ENCODE peak calls at places on chromosomes 16 and 17, in eight cellular contexts. O is nephron progenitor cell; R is stimulated activated CD8-positive, alpha-beta memory T cell treated with anti-CD3 and anti-CD28 coated beads, Interleukin-4, amount 100 ng/mL, for 1 hour; U is body of pancreas; D is breast epithelium; T is T-cell; Z is ACHN; A is GM04504. P is an unnamed sample.
A peak's percentile ranks its signal among the peaks of the same experiment; 100 is the strongest.

GRCh38 chr17:28935744-28936460 is 15.4 kb downstream of the PHF12 start:
- DNase-seq in O (no peak), R (no peak), U (no peak), D (no peak), T (no peak), Z (no peak), A (no peak), P (no peak)

GRCh38 chr16:85286970-85287814 is 174.9 kb upstream of the CIBAR2 start:
- DNase-seq in O (peak; percentile 49), R (no peak), U (peak; percentile 15), D (no peak), T (no peak), Z (no peak), A (peak; percentile 20), P (no peak)

GRCh38 chr17:82881900-82882714 is 42.3 kb upstream of the ZNF750 start:
- DNase-seq in O (no peak), R (no peak), U (peak; percentile 67), D (no peak), T (no peak), Z (no peak), A (no peak), P (no peak)

GRCh38 chr16:84827897-84828296 is 8.1 kb downstream of the CRISPLD2 start:
- DNase-seq in O (no peak), R (no peak), U (no peak), D (no peak), T (no peak), Z (no peak), A (no peak), P (no peak)

GRCh38 chr17:74410001-74410443 is 21.9 kb upstream of the GPRC5C start:
- DNase-seq in O (no peak), R (no peak), U (no peak), D (no peak), T (no peak), Z (no peak), A (no peak), P (no peak)

GRCh38 chr16:84278968-84279367 is 15.7 kb upstream of the WFDC1 start:
- DNase-seq in O (peak; percentile 28), R (no peak), U (no peak), D (no peak), T (no peak), Z (no peak), A (no peak), P (no peak)

GRCh38 chr16:77271532-77272426 is 72.6 kb downstream of the SYCE1L start:
- DNase-seq in O (no peak), R (no peak), U (peak; percentile 26), D (no peak), T (no peak), Z (no peak), A (no peak), P (no peak)

GRCh38 chr17:19433727-19434340 is 22.8 kb downstream of the RNF112 start:
- DNase-seq in O (no peak), R (no peak), U (no peak), D (no peak), T (no peak), Z (no peak), A (no peak), P (no peak)

GRCh38 chr16:81190667-81191066 is 47.8 kb upstream of the BCO1 start:
- DNase-seq in O (no peak), R (no peak), U (no peak), D (no peak), T (no peak), Z (peak; percentile 31), A (no peak), P (no peak)

GRCh38 chr17:8153550-8153956 is 1.3 kb upstream of the PER1 start:
- DNase-seq in O (no peak), R (no peak), U (peak; percentile 97), D (no peak), T (no peak), Z (peak; percentile 99), A (peak; percentile 94), P (no peak)

GRCh38 chr16:1457489-1458245 is 13.3 kb upstream of the CCDC154 start:
- DNase-seq in O (no peak), R (no peak), U (no peak), D (no peak), T (no peak), Z (no peak), A (no peak), P (no peak)

GRCh38 chr16:67486805-67487204 is 3.5 kb upstream of the AGRP start:
- DNase-seq in O (no peak), R (no peak), U (no peak), D (no peak), T (no peak), Z (no peak), A (no peak), P (no peak)

GRCh38 chr16:85860413-85861094 is 38.4 kb upstream of the IRF8 start:
- DNase-seq in O (no peak), R (no peak), U (no peak), D (no peak), T (no peak), Z (no peak), A (no peak), P (no peak)

GRCh38 chr16:85123891-85124635 is 11.8 kb upstream of the CIBAR2 start:
- DNase-seq in O (no peak), R (no peak), U (peak; percentile 44), D (peak; percentile 65), T (no peak), Z (no peak), A (peak; percentile 85), P (no peak)

GRCh38 chr17:9331512-9332163 is 244.0 kb downstream of the STX8 start:
- DNase-seq in O (no peak), R (no peak), U (no peak), D (no peak), T (no peak), Z (no peak), A (no peak), P (no peak)

GRCh38 chr17:80574496-80574895 is 29.9 kb downstream of the RPTOR start:
- DNase-seq in O (no peak), R (no peak), U (no peak), D (no peak), T (no peak), Z (no peak), A (no peak), P (no peak)

P was measured in cerebellar nuclear complex.